ENCODE peak calls at places on chromosomes 3 and 15, in six cellular contexts. One of them, this sample, is unnamed.
A peak's percentile ranks its signal among the peaks of the same experiment; 100 is the strongest.

GRCh38 chr15:99566157-99566900 is 545 bp downstream of the MEF2A start:
- DNase-seq in GM12891: peak; percentile 37
- DNase-seq in heart left ventricle: peak; percentile 50
- DNase-seq in spleen: peak; percentile 86
- DNase-seq in breast epithelium: no peak
- DNase-seq in H54: no peak
- DNase-seq in this sample: peak; percentile 65

GRCh38 chr3:174949523-174949922 is 90.4 kb downstream of the NAALADL2 start:
- DNase-seq in GM12891: no peak
- DNase-seq in breast epithelium: no peak
- DNase-seq in H54: no peak
- DNase-seq in heart left ventricle: no peak
- DNase-seq in spleen: no peak
- DNase-seq in this sample: no peak

GRCh38 chr15:38709196-38709595 is 144.6 kb upstream of the RASGRP1 start:
- DNase-seq in spleen: no peak
- DNase-seq in breast epithelium: no peak
- DNase-seq in H54: no peak
- DNase-seq in heart left ventricle: no peak
- DNase-seq in GM12891: no peak
- DNase-seq in this sample: no peak

GRCh38 chr15:36544518-36545383 is 34.7 kb upstream of the CDIN1 start:
- DNase-seq in spleen: no peak
- DNase-seq in H54: no peak
- DNase-seq in breast epithelium: no peak
- DNase-seq in GM12891: no peak
- DNase-seq in heart left ventricle: no peak
- DNase-seq in this sample: no peak

GRCh38 chr3:129597087-129597791 is 9.2 kb downstream of the PLXND1 start:
- DNase-seq in breast epithelium: no peak
- DNase-seq in GM12891: no peak
- DNase-seq in H54: peak; percentile 80
- DNase-seq in heart left ventricle: peak; percentile 70
- DNase-seq in spleen: no peak
- DNase-seq in this sample: peak; percentile 79

GRCh38 chr3:54822206-54822605 is 105.7 kb downstream of the LRTM1 start:
- DNase-seq in GM12891: no peak
- DNase-seq in spleen: no peak
- DNase-seq in heart left ventricle: peak; percentile 29
- DNase-seq in breast epithelium: no peak
- DNase-seq in H54: no peak
- DNase-seq in this sample: no peak

GRCh38 chr3:145952541-145952940 is 208.4 kb downstream of the PLOD2 start:
- DNase-seq in breast epithelium: no peak
- DNase-seq in H54: no peak
- DNase-seq in heart left ventricle: no peak
- DNase-seq in spleen: no peak
- DNase-seq in GM12891: no peak
- DNase-seq in this sample: no peak

GRCh38 chr15:56243774-56244236 is at the start of gene RFX7:
- DNase-seq in GM12891: no peak
- DNase-seq in spleen: peak; percentile 94
- DNase-seq in H54: no peak
- DNase-seq in heart left ventricle: peak; percentile 88
- DNase-seq in breast epithelium: peak; percentile 60
- DNase-seq in this sample: peak; percentile 92

GRCh38 chr15:67824900-67825879 is at the start of gene SKOR1:
- DNase-seq in heart left ventricle: no peak
- DNase-seq in H54: no peak
- DNase-seq in breast epithelium: peak; percentile 48
- DNase-seq in spleen: peak; percentile 64
- DNase-seq in GM12891: no peak
- DNase-seq in this sample: peak; percentile 24

GRCh38 chr3:14839236-14839635 is 20.5 kb downstream of the FGD5 start:
- DNase-seq in spleen: no peak
- DNase-seq in breast epithelium: no peak
- DNase-seq in H54: no peak
- DNase-seq in heart left ventricle: no peak
- DNase-seq in GM12891: no peak
- DNase-seq in this sample: no peak

GRCh38 chr3:187838016-187838535 is 92.8 kb upstream of the BCL6 start:
- DNase-seq in breast epithelium: no peak
- DNase-seq in H54: no peak
- DNase-seq in spleen: no peak
- DNase-seq in GM12891: no peak
- DNase-seq in heart left ventricle: no peak
- DNase-seq in this sample: no peak

GRCh38 chr3:154745122-154745521 is 315.1 kb upstream of the GPR149 start:
- DNase-seq in breast epithelium: no peak
- DNase-seq in GM12891: no peak
- DNase-seq in spleen: no peak
- DNase-seq in heart left ventricle: no peak
- DNase-seq in H54: no peak
- DNase-seq in this sample: no peak

GRCh38 chr15:49877117-49877860 is 241.7 kb downstream of the ATP8B4 start:
- DNase-seq in spleen: no peak
- DNase-seq in H54: no peak
- DNase-seq in breast epithelium: no peak
- DNase-seq in heart left ventricle: no peak
- DNase-seq in GM12891: no peak
- DNase-seq in this sample: no peak

GRCh38 chr3:101156787-101157345 is 163.5 kb downstream of the IMPG2 start:
- DNase-seq in spleen: no peak
- DNase-seq in H54: no peak
- DNase-seq in breast epithelium: no peak
- DNase-seq in GM12891: no peak
- DNase-seq in heart left ventricle: no peak
- DNase-seq in this sample: no peak

GRCh38 chr15:62756995-62757360 is 285.6 kb upstream of the TPM1 start:
- DNase-seq in heart left ventricle: no peak
- DNase-seq in spleen: no peak
- DNase-seq in breast epithelium: no peak
- DNase-seq in H54: no peak
- DNase-seq in GM12891: no peak
- DNase-seq in this sample: no peak

GRCh38 chr15:62758952-62759349 is 283.6 kb upstream of the TPM1 start:
- DNase-seq in heart left ventricle: no peak
- DNase-seq in H54: no peak
- DNase-seq in breast epithelium: no peak
- DNase-seq in GM12891: no peak
- DNase-seq in spleen: no peak
- DNase-seq in this sample: no peak

GRCh38 chr15:62756326-62756994 is 286.1 kb upstream of the TPM1 start:
- DNase-seq in GM12891: no peak
- DNase-seq in spleen: no peak
- DNase-seq in heart left ventricle: no peak
- DNase-seq in breast epithelium: no peak
- DNase-seq in H54: no peak
- DNase-seq in this sample: no peak

GRCh38 chr15:62757535-62757934 is 285.0 kb upstream of the TPM1 start:
- DNase-seq in H54: no peak
- DNase-seq in breast epithelium: no peak
- DNase-seq in spleen: no peak
- DNase-seq in heart left ventricle: no peak
- DNase-seq in GM12891: no peak
- DNase-seq in this sample: no peak

GRCh38 chr15:62758126-62758951 is 284.2 kb upstream of the TPM1 start:
- DNase-seq in spleen: no peak
- DNase-seq in heart left ventricle: peak; percentile 40
- DNase-seq in breast epithelium: no peak
- DNase-seq in GM12891: no peak
- DNase-seq in H54: peak; percentile 47
- DNase-seq in this sample: no peak
- TF ChIP-seq POLR2A in spleen: no peak
- TF ChIP-seq POLR2A in heart left ventricle: no peak
- TF ChIP-seq POLR2A in breast epithelium: no peak
- TF ChIP-seq POLR2A in GM12891: no peak
- TF ChIP-seq POLR2A in H54: no peak
- TF ChIP-seq POLR2A in this sample: no peak

DNA sequence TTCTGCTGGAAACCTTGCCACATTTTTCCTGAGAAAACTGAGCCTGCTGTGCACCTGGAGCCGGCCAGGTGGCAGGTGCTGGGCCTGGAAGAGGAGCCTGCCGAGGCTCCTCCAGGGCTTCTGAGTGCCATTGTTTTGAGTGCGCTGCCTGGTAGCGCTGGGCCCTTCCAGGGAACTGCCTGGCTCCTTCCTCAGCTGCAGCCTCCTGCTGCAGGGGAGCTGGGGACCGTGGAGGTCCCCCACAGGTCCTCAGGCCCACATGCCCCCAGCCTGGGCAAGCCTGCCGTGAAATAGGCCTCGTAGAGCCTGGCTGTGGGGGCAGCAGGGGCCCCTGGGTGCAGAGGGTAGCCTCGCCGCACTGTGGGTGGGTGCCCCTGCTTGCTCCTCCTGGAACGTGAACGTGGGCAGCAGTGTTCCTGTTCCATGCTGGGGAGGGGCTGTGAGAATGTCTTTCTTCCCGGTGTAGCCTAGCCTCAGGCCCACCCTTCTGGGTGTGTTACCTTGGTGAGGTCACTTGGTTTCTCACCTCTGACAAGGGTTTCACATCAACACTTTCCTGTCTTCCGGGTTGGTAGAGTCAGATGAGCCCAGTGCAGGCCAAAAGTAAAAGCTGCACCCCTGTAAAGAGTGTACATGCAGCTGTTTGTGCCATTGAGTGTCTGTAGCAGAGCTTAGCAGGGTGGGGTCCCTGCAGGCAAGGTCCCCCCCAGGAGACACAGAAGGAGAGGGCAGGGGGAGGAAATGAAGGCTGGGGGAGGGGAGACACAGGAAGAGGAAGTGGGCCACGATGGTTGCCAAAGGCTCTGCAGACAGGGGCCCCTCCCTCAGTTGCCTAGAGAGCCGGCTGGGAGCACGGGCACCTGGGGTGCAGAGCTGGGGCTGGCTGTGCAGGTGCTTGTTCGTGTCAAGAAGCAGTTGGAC is 34.5 kb downstream of the KLF13 start:
- DNase-seq in GM12891: peak; percentile 72
- DNase-seq in spleen: peak; percentile 97
- DNase-seq in H54: no peak
- DNase-seq in heart left ventricle: peak; percentile 62
- DNase-seq in breast epithelium: no peak
- DNase-seq in this sample: peak; percentile 52
- TF ChIP-seq POLR2A in GM12891: no peak
- TF ChIP-seq POLR2A in spleen: no peak
- TF ChIP-seq POLR2A in H54: no peak
- TF ChIP-seq POLR2A in heart left ventricle: no peak
- TF ChIP-seq POLR2A in breast epithelium: no peak
- TF ChIP-seq POLR2A in this sample: peak; percentile 9

GRCh38 chr3:123534264-123534663 is 50.6 kb downstream of the HACD2 start:
- DNase-seq in H54: no peak
- DNase-seq in GM12891: no peak
- DNase-seq in spleen: no peak
- DNase-seq in breast epithelium: no peak
- DNase-seq in heart left ventricle: no peak
- DNase-seq in this sample: no peak
- TF ChIP-seq POLR2A in H54: no peak
- TF ChIP-seq POLR2A in GM12891: no peak
- TF ChIP-seq POLR2A in spleen: no peak
- TF ChIP-seq POLR2A in breast epithelium: no peak
- TF ChIP-seq POLR2A in heart left ventricle: no peak
- TF ChIP-seq POLR2A in this sample: no peak

DNA sequence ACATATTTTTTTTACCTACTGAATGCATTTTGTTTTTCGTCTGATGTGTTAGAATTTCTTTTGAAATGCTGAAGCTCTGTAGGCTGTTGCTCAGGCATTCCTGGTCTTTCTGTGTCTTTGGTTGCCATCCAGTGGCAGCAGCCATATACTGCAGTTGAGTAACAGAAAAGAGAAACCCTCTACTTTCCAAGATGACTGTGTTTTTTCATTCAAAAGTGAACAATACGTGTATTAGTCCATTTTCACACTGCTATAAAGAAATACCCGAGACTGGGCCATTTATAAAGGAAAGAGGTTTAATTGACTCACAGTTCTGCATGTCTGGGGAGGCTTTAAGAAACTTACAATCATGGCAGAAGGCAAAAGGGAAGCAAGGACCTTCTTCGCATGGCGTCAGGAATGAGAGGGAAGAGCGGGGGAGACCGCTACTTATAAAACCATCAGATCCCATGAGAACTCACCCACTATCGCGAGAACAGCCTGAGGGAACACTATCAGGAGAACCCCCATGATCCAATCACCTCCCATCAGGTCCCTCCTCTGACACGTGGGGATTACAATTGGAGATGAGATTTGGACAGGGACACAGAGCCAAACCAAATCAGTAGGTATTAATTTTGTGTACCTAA is 4.7 kb upstream of the GOLGA8B start:
- DNase-seq in GM12891: no peak
- DNase-seq in H54: peak; percentile 40
- DNase-seq in spleen: peak; percentile 66
- DNase-seq in heart left ventricle: no peak
- DNase-seq in breast epithelium: no peak
- DNase-seq in this sample: peak; percentile 64
- TF ChIP-seq POLR2A in GM12891: peak; percentile 43
- TF ChIP-seq POLR2A in H54: peak; percentile 57
- TF ChIP-seq POLR2A in spleen: no peak
- TF ChIP-seq POLR2A in heart left ventricle: no peak
- TF ChIP-seq POLR2A in breast epithelium: peak; percentile 36
- TF ChIP-seq POLR2A in this sample: peak; percentile 45

GRCh38 chr3:152159328-152159727 is 109.4 kb upstream of the MBNL1 start:
- DNase-seq in breast epithelium: no peak
- DNase-seq in GM12891: no peak
- DNase-seq in spleen: no peak
- DNase-seq in H54: no peak
- DNase-seq in heart left ventricle: no peak
- DNase-seq in this sample: no peak
- TF ChIP-seq POLR2A in breast epithelium: no peak
- TF ChIP-seq POLR2A in GM12891: no peak
- TF ChIP-seq POLR2A in spleen: no peak
- TF ChIP-seq POLR2A in H54: no peak
- TF ChIP-seq POLR2A in heart left ventricle: no peak
- TF ChIP-seq POLR2A in this sample: no peak

GRCh38 chr3:194571491-194571941 is 61.7 kb downstream of the TMEM44 start:
- DNase-seq in H54: no peak
- DNase-seq in breast epithelium: no peak
- DNase-seq in GM12891: no peak
- DNase-seq in spleen: no peak
- DNase-seq in heart left ventricle: no peak
- DNase-seq in this sample: no peak
- TF ChIP-seq POLR2A in H54: no peak
- TF ChIP-seq POLR2A in breast epithelium: no peak
- TF ChIP-seq POLR2A in GM12891: no peak
- TF ChIP-seq POLR2A in spleen: no peak
- TF ChIP-seq POLR2A in heart left ventricle: no peak
- TF ChIP-seq POLR2A in this sample: no peak

GRCh38 chr3:141487419-141488345 is 855 bp downstream of the RASA2 start:
- DNase-seq in spleen: peak; percentile 98
- DNase-seq in breast epithelium: peak; percentile 80
- DNase-seq in heart left ventricle: peak; percentile 81
- DNase-seq in H54: peak; percentile 39
- DNase-seq in GM12891: peak; percentile 56
- DNase-seq in this sample: peak; percentile 81
- TF ChIP-seq POLR2A in spleen: no peak
- TF ChIP-seq POLR2A in breast epithelium: peak; percentile 55
- TF ChIP-seq POLR2A in heart left ventricle: peak; percentile 13
- TF ChIP-seq POLR2A in H54: no peak
- TF ChIP-seq POLR2A in GM12891: no peak
- TF ChIP-seq POLR2A in this sample: no peak

This sample was measured in erythroblast.